ENCODE peak calls at places on chromosomes 6 and 20, in six cellular contexts. W, S, X, N, F and L are unnamed samples. For H3K4me1, the result is how much of the 10 kb centered on the place peaks cover.

GRCh38 chr6:12386816-12387215 is 96.7 kb downstream of the EDN1 start:
- DNase-seq in W (no peak), S (no peak), X (no peak), N (no peak), F (no peak), L (no peak)

GRCh38 chr20:48656120-48656519 is 171.7 kb downstream of the PREX1 start:
- DNase-seq in W (no peak), S (no peak), X (no peak), N (no peak), F (no peak), L (peak)

GRCh38 chr6:129621252-129621651 is 88.7 kb downstream of the ARHGAP18 start:
- DNase-seq in W (no peak), S (no peak), X (peak), N (no peak), F (no peak), L (no peak)

GRCh38 chr6:12420626-12421025 is 130.5 kb downstream of the EDN1 start:
- DNase-seq in W (peak), S (no peak), X (no peak), N (peak), F (no peak), L (no peak)

GRCh38 chr6:15462717-15463525 is 199.9 kb downstream of the DTNBP1 start:
- DNase-seq in W (peak), S (no peak), X (no peak), N (no peak), F (no peak), L (no peak)

GRCh38 chr6:169263836-169264608 is 10.4 kb upstream of the THBS2 start:
- DNase-seq in W (no peak), S (no peak), X (no peak), N (no peak), F (peak), L (peak)

GRCh38 chr20:32831982-32832381 is 12.2 kb downstream of the MAPRE1 start:
- DNase-seq in W (no peak), S (no peak), X (no peak), N (no peak), F (no peak), L (no peak)

GRCh38 chr6:37279366-37280134 is 21.6 kb upstream of the TMEM217 start:
- DNase-seq in W (peak), S (no peak), X (no peak), N (no peak), F (no peak), L (no peak)

GRCh38 chr6:44641344-44641743 is 253.8 kb downstream of the CDC5L start:
- DNase-seq in W (no peak), S (no peak), X (no peak), N (no peak), F (no peak), L (no peak)

GRCh38 chr20:35284267-35284991 is at the start of gene EIF6:
- DNase-seq in W (peak), S (peak), X (peak), N (peak), F (peak), L (peak)

GRCh38 chr6:102994866-102995265 is 1601.4 kb downstream of the GRIK2 start:
- DNase-seq in W (no peak), S (no peak), X (no peak), N (no peak), F (no peak), L (no peak)

GRCh38 chr6:150212745-150213144 is 69.9 kb downstream of the PPP1R14C start:
- DNase-seq in W (no peak), S (no peak), X (no peak), N (no peak), F (no peak), L (no peak)

GRCh38 chr6:3631862-3632261 is 119.7 kb downstream of the PXDC1 start:
- DNase-seq in W (peak), S (no peak), X (no peak), N (no peak), F (no peak), L (no peak)

GRCh38 chr6:105781248-105781647 is 304.9 kb upstream of the PRDM1 start:
- DNase-seq in W (no peak), S (no peak), X (no peak), N (no peak), F (peak), L (no peak)

GRCh38 chr20:57198359-57199072 is 67.9 kb downstream of the BMP7 start:
- DNase-seq in W (no peak), S (no peak), X (peak), N (peak), F (no peak), L (no peak)
- H3K4me1 ChIP-seq in W (under half), S (under half), X (under half), N (under half), F (under half), L (under half)

DNA sequence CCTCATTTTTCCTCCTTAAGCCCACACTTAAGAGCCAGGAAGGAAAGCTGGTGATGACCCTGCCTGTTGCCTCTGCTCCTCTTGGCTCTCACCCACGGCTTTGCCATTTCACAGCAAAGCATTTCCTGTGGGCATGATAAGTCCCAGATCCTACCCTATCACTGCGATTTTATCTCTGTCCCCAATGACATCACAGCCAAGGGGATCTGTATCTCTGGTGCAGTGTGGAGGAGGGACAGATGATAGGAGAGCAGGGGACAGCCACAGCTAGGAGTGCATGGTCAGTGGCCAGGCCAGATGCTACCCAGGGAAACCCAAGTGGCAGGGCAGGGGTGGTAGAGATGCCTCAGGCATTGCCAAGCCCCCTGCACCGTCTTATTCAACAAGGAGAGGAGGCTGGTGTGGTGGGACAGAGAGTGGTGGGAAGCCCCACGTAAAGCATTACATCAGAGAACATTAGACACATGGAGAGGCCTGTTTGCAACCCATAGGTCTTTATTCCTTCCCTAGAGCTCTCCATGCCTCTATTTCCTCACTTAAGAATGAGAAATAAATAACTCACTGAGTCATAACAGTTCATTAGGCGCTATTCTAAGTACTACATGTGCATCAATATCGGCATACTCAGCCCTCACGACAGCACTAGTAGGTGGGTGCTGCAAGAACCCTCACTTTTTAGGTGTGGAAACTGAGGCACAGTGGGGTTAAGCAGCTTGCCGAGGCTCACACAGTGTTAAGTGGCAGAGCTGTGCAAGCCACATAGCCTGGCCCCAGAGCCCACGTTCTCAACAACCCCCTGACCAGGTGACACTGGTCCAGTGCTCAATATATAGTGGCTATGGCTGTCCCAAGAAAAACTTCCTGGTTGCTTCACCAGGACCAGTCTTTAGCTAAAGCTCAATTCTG is 4.6 kb downstream of the TFEB start:
- DNase-seq in W (no peak), S (no peak), X (peak), N (no peak), F (no peak), L (peak)
- H3K4me1 ChIP-seq in W (under half), S (under half), X (under half), N (under half), F (under half), L (under half)

DNA sequence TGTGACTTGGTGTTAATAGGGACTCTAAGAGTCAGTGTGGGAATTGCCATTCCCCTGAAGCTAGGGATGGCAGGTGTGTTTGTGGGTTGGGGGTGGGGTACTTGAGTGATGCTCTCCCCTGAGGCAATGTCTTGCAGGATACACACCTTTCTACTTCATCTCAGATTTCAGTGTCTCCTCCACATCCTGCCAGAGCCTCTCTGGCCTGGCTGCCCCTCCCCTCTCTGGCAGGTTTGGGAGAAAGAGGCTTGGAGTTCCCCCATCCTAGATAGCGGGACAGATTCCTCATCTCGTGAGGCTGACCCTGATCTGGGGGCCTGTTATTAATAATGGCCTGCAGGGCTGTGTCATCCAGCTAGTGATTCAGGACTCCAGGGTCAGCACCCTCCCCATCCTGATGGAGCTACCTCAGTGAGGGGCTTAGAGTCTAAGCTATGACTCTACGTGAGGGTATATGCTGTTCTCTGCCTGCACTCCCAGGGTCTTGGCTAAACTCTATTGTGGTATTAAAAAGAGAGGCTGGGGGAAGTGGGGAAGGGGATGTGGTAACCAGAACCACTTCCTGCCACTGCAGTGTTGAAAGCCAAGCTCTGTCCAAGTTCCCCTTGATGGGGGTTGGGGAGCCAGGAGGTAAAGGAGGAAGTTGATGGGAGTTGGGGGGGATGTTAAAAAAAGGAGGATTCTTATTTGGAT is 3.7 kb upstream of the MMP9 start:
- DNase-seq in W (no peak), S (no peak), X (no peak), N (no peak), F (no peak), L (no peak)
- H3K4me1 ChIP-seq in W (under half), S (under half), X (half or more), N (under half), F (under half), L (under half)

GRCh38 chr6:125346143-125346925 is 44.6 kb upstream of the HDDC2 start:
- DNase-seq in W (no peak), S (no peak), X (peak), N (no peak), F (no peak), L (no peak)

GRCh38 chr6:125341460-125341859 is 39.7 kb upstream of the HDDC2 start:
- DNase-seq in W (no peak), S (no peak), X (no peak), N (no peak), F (no peak), L (no peak)

DNA sequence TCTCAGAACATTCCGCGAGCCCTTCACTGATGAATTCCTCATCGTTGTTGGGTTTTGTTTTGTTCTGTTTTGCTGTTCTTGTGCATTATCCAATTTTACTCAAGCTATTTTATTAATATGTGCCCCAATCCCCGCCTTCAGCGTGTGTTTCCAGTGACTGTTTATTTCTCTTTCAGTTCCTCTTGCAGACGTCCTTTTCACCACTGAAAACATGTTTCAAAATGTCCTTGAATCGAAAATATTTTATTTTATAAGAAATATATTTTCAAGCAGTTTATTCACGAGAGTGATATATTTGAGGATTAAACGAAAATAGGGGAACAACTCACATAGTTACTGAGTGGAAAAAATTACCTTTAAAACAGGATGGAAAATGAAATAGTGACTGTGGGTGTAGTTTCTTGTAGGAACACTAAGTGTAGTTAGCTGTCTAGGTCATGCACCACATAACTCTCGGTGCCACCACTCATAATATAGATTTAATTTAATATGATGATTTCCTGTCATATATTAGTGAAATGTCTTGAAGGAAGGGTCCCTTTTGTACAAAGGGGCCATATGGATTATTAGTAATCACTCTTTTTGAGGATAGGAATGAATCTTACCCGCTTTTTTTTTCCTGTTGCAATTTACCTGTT is 45.3 kb upstream of the HDDC2 start:
- DNase-seq in W (no peak), S (no peak), X (no peak), N (no peak), F (no peak), L (no peak)
- H3K4me1 ChIP-seq in W (under half), S (under half), X (under half), N (under half), F (under half), L (under half)

DNA sequence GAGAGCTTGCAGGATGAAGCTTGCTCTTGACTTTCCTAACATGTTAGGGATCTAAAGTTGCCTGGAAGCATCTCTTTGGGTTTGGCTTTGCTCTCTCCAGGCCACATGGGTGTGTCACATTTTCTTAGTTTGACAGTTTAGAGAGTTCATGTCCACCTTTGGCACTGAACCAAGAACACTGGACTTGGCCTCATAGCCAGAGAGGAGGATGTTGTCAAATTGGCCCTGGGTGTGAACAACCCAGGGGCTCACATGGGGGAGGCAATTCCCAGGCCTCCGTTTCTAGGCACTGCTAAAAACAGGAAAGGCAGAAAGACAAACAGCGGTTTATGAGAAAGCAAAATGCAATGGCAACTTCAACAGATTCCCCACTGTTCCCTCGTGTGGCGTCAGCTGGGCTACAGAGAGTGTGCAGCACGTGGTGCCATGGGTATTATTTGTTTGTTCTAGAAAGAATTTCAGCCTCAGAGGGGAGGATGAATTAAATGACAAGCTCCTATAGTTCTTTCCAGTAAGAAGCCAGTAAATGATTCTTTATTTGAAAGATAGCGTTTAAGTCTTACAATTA is 93.9 kb downstream of the CLIC5 start:
- DNase-seq in W (no peak), S (no peak), X (no peak), N (no peak), F (no peak), L (peak)
- H3K4me1 ChIP-seq in W (under half), S (under half), X (under half), N (under half), F (under half), L (under half)